ENCODE peak calls at places on chromosomes 5 and 9, in six cellular contexts. Q is GM12892, S is breast epithelium, P is sigmoid colon, V is HCT116, E is GM23338. O is an unnamed sample.

GRCh38 chr5:36177715-36178556 is 26.0 kb downstream of the SKP2 start:
- DNase-seq in Q (no peak), S (no peak), P (no peak), V (peak; percentile 7), E (peak; percentile 14), O (no peak)

GRCh38 chr9:135993840-135994776 is 32.9 kb upstream of the UBAC1 start:
- DNase-seq in Q (no peak), S (no peak), P (no peak), V (no peak), E (no peak), O (no peak)

GRCh38 chr5:107293551-107293950 is 377.2 kb downstream of the EFNA5 start:
- DNase-seq in Q (no peak), S (no peak), P (no peak), V (no peak), E (no peak), O (no peak)

GRCh38 chr5:74866653-74867162 is 521 bp upstream of the FAM169A start:
- DNase-seq in Q (no peak), S (no peak), P (no peak), V (no peak), E (peak; percentile 85), O (no peak)

GRCh38 chr9:708182-708555 is 133.3 kb upstream of the DMRT1 start:
- DNase-seq in Q (no peak), S (no peak), P (no peak), V (no peak), E (no peak), O (no peak)

GRCh38 chr5:10507575-10508024 is 56.3 kb upstream of the ANKRD33B start:
- DNase-seq in Q (no peak), S (no peak), P (no peak), V (no peak), E (no peak), O (no peak)

GRCh38 chr5:126544087-126544740 is 50.8 kb downstream of the ALDH7A1 start:
- DNase-seq in Q (peak; percentile 23), S (no peak), P (no peak), V (peak; percentile 19), E (peak; percentile 69), O (peak; percentile 40)

GRCh38 chr9:137030931-137031527 is 859 bp downstream of the FUT7 start:
- DNase-seq in Q (no peak), S (no peak), P (no peak), V (no peak), E (no peak), O (no peak)

GRCh38 chr5:180209137-180209581 is at the start of gene RASGEF1C:
- DNase-seq in Q (peak; percentile 67), S (no peak), P (no peak), V (peak; percentile 19), E (peak; percentile 85), O (peak; percentile 71)

GRCh38 chr9:93810028-93810971 is 144.9 kb downstream of the BARX1 start:
- DNase-seq in Q (no peak), S (no peak), P (no peak), V (no peak), E (peak; percentile 65), O (no peak)

GRCh38 chr5:54150841-54151240 is 159.5 kb downstream of the ARL15 start:
- DNase-seq in Q (no peak), S (no peak), P (no peak), V (no peak), E (no peak), O (no peak)

GRCh38 chr9:107243757-107244156 is 39.3 kb upstream of the RAD23B start:
- DNase-seq in Q (no peak), S (no peak), P (no peak), V (peak; percentile 99), E (no peak), O (peak; percentile 29)

GRCh38 chr5:170523129-170523497 is 19.3 kb downstream of the KCNIP1 start:
- DNase-seq in Q (no peak), S (no peak), P (no peak), V (no peak), E (no peak), O (no peak)

DNA sequence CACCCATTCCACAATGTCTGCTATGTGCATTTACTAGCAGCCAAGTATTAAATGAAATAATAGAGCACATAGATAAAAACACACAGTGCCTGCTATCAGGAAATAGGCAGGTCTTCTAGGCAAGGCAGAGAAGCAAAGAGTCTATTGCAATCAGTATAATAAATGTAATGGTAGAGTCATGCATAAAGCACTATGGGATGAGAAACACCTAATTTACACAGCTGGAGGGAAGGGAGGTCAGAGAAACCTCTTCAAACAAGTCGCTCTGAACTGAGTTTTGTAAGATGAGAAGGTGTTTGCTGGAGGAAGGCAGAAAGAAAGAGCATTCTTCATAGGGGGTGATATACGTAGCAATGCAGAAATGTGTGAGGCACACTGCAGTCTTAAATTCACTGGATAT is 341.0 kb upstream of the DMAC1 start:
- DNase-seq in Q (no peak), S (no peak), P (no peak), V (no peak), E (no peak), O (no peak)
- TF ChIP-seq POLR2AphosphoS5 in Q (no peak), S (no peak), P (no peak), V (no peak), E (no peak), O (no peak)

GRCh38 chr9:108885643-108886348 is 23.7 kb downstream of the ACTL7A start:
- DNase-seq in Q (peak; percentile 34), S (no peak), P (no peak), V (peak; percentile 2), E (no peak), O (no peak)
- TF ChIP-seq POLR2AphosphoS5 in Q (peak; percentile 39), S (no peak), P (no peak), V (no peak), E (no peak), O (no peak)

GRCh38 chr5:1983401-1983800 is 100.7 kb upstream of the IRX4 start:
- DNase-seq in Q (no peak), S (no peak), P (no peak), V (no peak), E (peak; percentile 25), O (no peak)
- TF ChIP-seq POLR2AphosphoS5 in Q (no peak), S (no peak), P (no peak), V (no peak), E (no peak), O (no peak)

GRCh38 chr5:166257656-166258055 is 2033.8 kb upstream of the WWC1 start:
- DNase-seq in Q (no peak), S (no peak), P (no peak), V (no peak), E (no peak), O (no peak)
- TF ChIP-seq POLR2AphosphoS5 in Q (no peak), S (no peak), P (no peak), V (no peak), E (no peak), O (no peak)